ENCODE peak calls at places on chromosomes 5 and 9, in seven cellular contexts. One of them, this sample, is unnamed.

GRCh38 chr5:146794326-146795029 is 84.1 kb downstream of the PPP2R2B start:
- DNase-seq in right cardiac atrium: no peak
- DNase-seq in GM23338: no peak
- DNase-seq in AG09309: no peak
- DNase-seq in K562: no peak
- DNase-seq in naive thymus-derived CD4-positive, alpha-beta T cell: no peak
- DNase-seq in brain microvascular endothelial cell: no peak
- DNase-seq in this sample: no peak

GRCh38 chr9:3006917-3007316 is 163.0 kb upstream of the PUM3 start:
- DNase-seq in right cardiac atrium: no peak
- DNase-seq in GM23338: no peak
- DNase-seq in AG09309: no peak
- DNase-seq in K562: no peak
- DNase-seq in naive thymus-derived CD4-positive, alpha-beta T cell: no peak
- DNase-seq in brain microvascular endothelial cell: no peak
- DNase-seq in this sample: no peak

GRCh38 chr5:74196233-74196632 is 444.3 kb downstream of the ENC1 start:
- DNase-seq in right cardiac atrium: no peak
- DNase-seq in GM23338: no peak
- DNase-seq in AG09309: no peak
- DNase-seq in K562: no peak
- DNase-seq in naive thymus-derived CD4-positive, alpha-beta T cell: no peak
- DNase-seq in brain microvascular endothelial cell: no peak
- DNase-seq in this sample: no peak

GRCh38 chr9:117189121-117189520 is 225.7 kb downstream of the ASTN2 start:
- DNase-seq in right cardiac atrium: no peak
- DNase-seq in GM23338: no peak
- DNase-seq in AG09309: no peak
- DNase-seq in K562: no peak
- DNase-seq in naive thymus-derived CD4-positive, alpha-beta T cell: no peak
- DNase-seq in brain microvascular endothelial cell: no peak
- DNase-seq in this sample: no peak

GRCh38 chr5:17241635-17242034 is 24.2 kb downstream of the BASP1 start:
- DNase-seq in right cardiac atrium: no peak
- DNase-seq in GM23338: no peak
- DNase-seq in AG09309: no peak
- DNase-seq in K562: no peak
- DNase-seq in naive thymus-derived CD4-positive, alpha-beta T cell: no peak
- DNase-seq in brain microvascular endothelial cell: no peak
- DNase-seq in this sample: no peak

GRCh38 chr5:3276891-3277290 is 318.7 kb upstream of the IRX1 start:
- DNase-seq in right cardiac atrium: no peak
- DNase-seq in GM23338: no peak
- DNase-seq in AG09309: no peak
- DNase-seq in K562: no peak
- DNase-seq in naive thymus-derived CD4-positive, alpha-beta T cell: no peak
- DNase-seq in brain microvascular endothelial cell: no peak
- DNase-seq in this sample: no peak

GRCh38 chr5:7017004-7017770 is 304.0 kb downstream of the TENT4A start:
- DNase-seq in right cardiac atrium: no peak
- DNase-seq in GM23338: no peak
- DNase-seq in AG09309: no peak
- DNase-seq in K562: no peak
- DNase-seq in naive thymus-derived CD4-positive, alpha-beta T cell: no peak
- DNase-seq in brain microvascular endothelial cell: no peak
- DNase-seq in this sample: no peak

GRCh38 chr5:102681403-102681983 is 73.6 kb upstream of the PAM start:
- DNase-seq in right cardiac atrium: peak; percentile 72
- DNase-seq in GM23338: peak; percentile 81
- DNase-seq in AG09309: no peak
- DNase-seq in K562: peak; percentile 17
- DNase-seq in naive thymus-derived CD4-positive, alpha-beta T cell: peak; percentile 15
- DNase-seq in brain microvascular endothelial cell: peak; percentile 73
- DNase-seq in this sample: peak; percentile 50

GRCh38 chr5:103255666-103256065 is 2.9 kb upstream of the MACIR start:
- DNase-seq in right cardiac atrium: no peak
- DNase-seq in GM23338: no peak
- DNase-seq in AG09309: no peak
- DNase-seq in K562: no peak
- DNase-seq in naive thymus-derived CD4-positive, alpha-beta T cell: no peak
- DNase-seq in brain microvascular endothelial cell: no peak
- DNase-seq in this sample: no peak

GRCh38 chr5:133783481-133783880 is 171.1 kb upstream of the FSTL4 start:
- DNase-seq in right cardiac atrium: no peak
- DNase-seq in GM23338: no peak
- DNase-seq in AG09309: no peak
- DNase-seq in K562: no peak
- DNase-seq in naive thymus-derived CD4-positive, alpha-beta T cell: no peak
- DNase-seq in brain microvascular endothelial cell: no peak
- DNase-seq in this sample: no peak

GRCh38 chr5:59799668-59800374 is 93.7 kb downstream of the PDE4D start:
- DNase-seq in right cardiac atrium: no peak
- DNase-seq in GM23338: peak; percentile 74
- DNase-seq in AG09309: no peak
- DNase-seq in K562: peak; percentile 24
- DNase-seq in naive thymus-derived CD4-positive, alpha-beta T cell: no peak
- DNase-seq in brain microvascular endothelial cell: peak; percentile 59
- DNase-seq in this sample: peak; percentile 61

GRCh38 chr5:104412649-104413240 is 850.2 kb upstream of the NUDT12 start:
- DNase-seq in right cardiac atrium: no peak
- DNase-seq in GM23338: peak; percentile 77
- DNase-seq in AG09309: no peak
- DNase-seq in K562: no peak
- DNase-seq in naive thymus-derived CD4-positive, alpha-beta T cell: no peak
- DNase-seq in brain microvascular endothelial cell: peak; percentile 57
- DNase-seq in this sample: no peak

GRCh38 chr5:132496631-132497487 is 6.3 kb upstream of the IRF1 start:
- DNase-seq in right cardiac atrium: peak; percentile 94
- DNase-seq in GM23338: peak; percentile 88
- DNase-seq in AG09309: no peak
- DNase-seq in K562: peak; percentile 86
- DNase-seq in naive thymus-derived CD4-positive, alpha-beta T cell: peak; percentile 39
- DNase-seq in brain microvascular endothelial cell: peak; percentile 78
- DNase-seq in this sample: no peak

GRCh38 chr5:93403529-93403928 is 177.5 kb downstream of the NR2F1-AS1 start:
- DNase-seq in right cardiac atrium: no peak
- DNase-seq in GM23338: no peak
- DNase-seq in AG09309: no peak
- DNase-seq in K562: no peak
- DNase-seq in naive thymus-derived CD4-positive, alpha-beta T cell: no peak
- DNase-seq in brain microvascular endothelial cell: no peak
- DNase-seq in this sample: no peak

GRCh38 chr5:107370569-107370968 is 300.2 kb downstream of the EFNA5 start:
- DNase-seq in right cardiac atrium: peak; percentile 24
- DNase-seq in GM23338: no peak
- DNase-seq in AG09309: no peak
- DNase-seq in K562: no peak
- DNase-seq in naive thymus-derived CD4-positive, alpha-beta T cell: no peak
- DNase-seq in brain microvascular endothelial cell: no peak
- DNase-seq in this sample: no peak

GRCh38 chr5:175809531-175810121 is 61.8 kb upstream of the CPLX2 start:
- DNase-seq in right cardiac atrium: no peak
- DNase-seq in GM23338: peak; percentile 53
- DNase-seq in AG09309: peak; percentile 76
- DNase-seq in K562: no peak
- DNase-seq in naive thymus-derived CD4-positive, alpha-beta T cell: no peak
- DNase-seq in brain microvascular endothelial cell: peak; percentile 69
- DNase-seq in this sample: no peak

GRCh38 chr5:97839338-97840081 is 656.5 kb upstream of the RIOK2 start:
- DNase-seq in right cardiac atrium: no peak
- DNase-seq in GM23338: no peak
- DNase-seq in AG09309: peak; percentile 13
- DNase-seq in K562: no peak
- DNase-seq in naive thymus-derived CD4-positive, alpha-beta T cell: no peak
- DNase-seq in brain microvascular endothelial cell: peak; percentile 49
- DNase-seq in this sample: peak; percentile 59

GRCh38 chr9:71929223-71929622 is 17.8 kb downstream of the C9orf85 start:
- DNase-seq in right cardiac atrium: no peak
- DNase-seq in GM23338: no peak
- DNase-seq in AG09309: peak; percentile 50
- DNase-seq in K562: no peak
- DNase-seq in naive thymus-derived CD4-positive, alpha-beta T cell: no peak
- DNase-seq in brain microvascular endothelial cell: peak; percentile 18
- DNase-seq in this sample: peak; percentile 92
- H3K4me3 ChIP-seq in right cardiac atrium: no peak overlapping the region
- H3K4me3 ChIP-seq in GM23338: no peak overlapping the region
- H3K4me3 ChIP-seq in AG09309: no peak overlapping the region
- H3K4me3 ChIP-seq in K562: no peak overlapping the region
- H3K4me3 ChIP-seq in naive thymus-derived CD4-positive, alpha-beta T cell: no peak overlapping the region
- H3K4me3 ChIP-seq in brain microvascular endothelial cell: no peak overlapping the region
- H3K4me3 ChIP-seq in this sample: peak overlapping the region; percentile 17

GRCh38 chr9:83536332-83536731 is 1.9 kb downstream of the FRMD3 start:
- DNase-seq in right cardiac atrium: no peak
- DNase-seq in GM23338: no peak
- DNase-seq in AG09309: no peak
- DNase-seq in K562: no peak
- DNase-seq in naive thymus-derived CD4-positive, alpha-beta T cell: no peak
- DNase-seq in brain microvascular endothelial cell: no peak
- DNase-seq in this sample: no peak
- H3K4me3 ChIP-seq in right cardiac atrium: peak overlapping the region; percentile 30
- H3K4me3 ChIP-seq in GM23338: no peak overlapping the region
- H3K4me3 ChIP-seq in AG09309: no peak overlapping the region
- H3K4me3 ChIP-seq in K562: no peak overlapping the region
- H3K4me3 ChIP-seq in naive thymus-derived CD4-positive, alpha-beta T cell: no peak overlapping the region
- H3K4me3 ChIP-seq in brain microvascular endothelial cell: no peak overlapping the region
- H3K4me3 ChIP-seq in this sample: no peak overlapping the region

DNA sequence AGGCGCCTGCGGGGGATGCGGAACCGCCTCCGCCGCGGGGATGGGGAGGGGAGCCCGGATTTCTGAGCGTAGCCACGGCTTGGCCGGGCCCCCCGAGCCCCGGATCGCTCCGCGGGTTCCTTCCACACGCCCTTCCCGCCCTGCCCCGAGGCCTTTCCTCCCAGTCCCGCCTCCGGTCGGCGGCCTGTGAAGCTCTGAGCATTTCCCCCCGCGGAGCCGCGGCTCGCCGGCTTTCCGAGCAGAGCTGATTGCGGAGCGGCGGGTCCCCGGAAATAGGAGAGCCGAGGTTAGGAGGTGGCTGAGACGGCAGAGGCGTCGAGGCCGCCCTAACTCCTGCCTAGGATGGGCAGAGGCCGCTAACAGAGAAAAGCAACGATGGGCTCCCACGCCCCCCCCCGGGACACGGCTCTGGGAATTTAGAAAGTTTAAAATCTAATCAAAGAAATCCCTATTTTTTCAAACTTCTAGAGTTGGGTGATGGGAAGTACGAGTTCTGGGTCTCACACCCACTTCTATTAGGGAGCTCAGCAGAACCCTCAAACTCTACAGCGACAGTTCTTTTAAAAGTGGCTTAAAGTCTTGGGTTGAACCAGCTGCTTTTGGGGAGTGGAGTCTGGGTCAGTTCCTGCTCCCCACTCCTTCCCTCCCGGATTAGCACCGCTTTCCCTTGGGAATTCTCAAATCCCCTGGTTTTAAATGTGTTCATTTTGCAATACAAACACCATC is 5.9 kb downstream of the IRX4 start:
- DNase-seq in right cardiac atrium: no peak
- DNase-seq in GM23338: peak; percentile 46
- DNase-seq in AG09309: no peak
- DNase-seq in K562: no peak
- DNase-seq in naive thymus-derived CD4-positive, alpha-beta T cell: no peak
- DNase-seq in brain microvascular endothelial cell: no peak
- DNase-seq in this sample: no peak
- H3K4me3 ChIP-seq in right cardiac atrium: no peak overlapping the region
- H3K4me3 ChIP-seq in GM23338: peak overlapping the region; percentile 56
- H3K4me3 ChIP-seq in AG09309: no peak overlapping the region
- H3K4me3 ChIP-seq in K562: no peak overlapping the region
- H3K4me3 ChIP-seq in naive thymus-derived CD4-positive, alpha-beta T cell: no peak overlapping the region
- H3K4me3 ChIP-seq in brain microvascular endothelial cell: no peak overlapping the region
- H3K4me3 ChIP-seq in this sample: no peak overlapping the region

DNA sequence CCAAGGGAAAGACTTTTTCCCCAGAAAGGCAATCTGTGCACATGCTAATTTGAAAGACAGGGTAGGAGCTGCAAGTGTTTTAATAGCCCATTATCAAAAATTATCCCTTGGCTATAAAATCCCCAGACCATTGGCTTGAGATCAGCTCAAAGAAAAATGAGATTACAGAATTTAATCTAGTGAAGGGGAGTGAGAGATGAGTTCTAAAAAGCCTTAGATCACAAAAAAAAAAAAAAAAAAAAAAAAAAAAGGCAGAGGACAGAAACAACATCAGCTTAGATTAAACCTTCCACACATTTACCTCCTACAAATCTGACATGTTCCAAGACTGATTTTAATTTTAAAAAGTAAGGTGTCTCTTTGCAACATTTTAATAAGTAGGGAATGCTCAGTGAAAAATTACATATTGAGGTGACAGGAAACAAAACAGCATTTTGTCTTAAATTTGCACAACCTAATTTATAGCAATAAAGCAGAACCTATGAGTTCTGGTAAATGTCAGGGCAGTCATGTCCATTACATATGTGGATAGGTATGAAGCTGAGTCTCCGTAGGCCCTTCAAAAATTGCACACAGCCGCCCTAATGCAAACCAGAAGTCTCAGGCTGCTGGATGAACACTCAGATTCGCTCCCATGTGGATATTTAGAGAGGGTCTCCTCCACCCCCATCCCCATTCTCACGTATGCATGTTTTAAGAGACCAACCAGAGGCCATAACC is 43.4 kb downstream of the NFIB start:
- DNase-seq in right cardiac atrium: no peak
- DNase-seq in GM23338: no peak
- DNase-seq in AG09309: no peak
- DNase-seq in K562: no peak
- DNase-seq in naive thymus-derived CD4-positive, alpha-beta T cell: no peak
- DNase-seq in brain microvascular endothelial cell: no peak
- DNase-seq in this sample: no peak
- H3K4me3 ChIP-seq in right cardiac atrium: no peak overlapping the region
- H3K4me3 ChIP-seq in GM23338: no peak overlapping the region
- H3K4me3 ChIP-seq in AG09309: no peak overlapping the region
- H3K4me3 ChIP-seq in K562: no peak overlapping the region
- H3K4me3 ChIP-seq in naive thymus-derived CD4-positive, alpha-beta T cell: no peak overlapping the region
- H3K4me3 ChIP-seq in brain microvascular endothelial cell: no peak overlapping the region
- H3K4me3 ChIP-seq in this sample: no peak overlapping the region